ENCODE peak calls at places on chromosome 19, in ten cellular contexts. R is Kasumi-1; G is amniotic stem cell; F is SHP77; K is occipital lobe; U is hypothalamus; P is stimulated activated CD8-positive, alpha-beta memory T cell treated with anti-CD3 and anti-CD28 coated beads, Interleukin-7, amount 100 ng/mL, for 1 hour; J is stimulated activated CD4-positive, alpha-beta T cell treated with anti-CD3 and anti-CD28 coated beads, TNF-alpha, amount 100 ng/mL, for 48 hours; B is T1000; X is progenitor cell of endocrine pancreas. M is an unnamed sample.

GRCh38 chr19:18636969-18637629 is at the start of gene KLHL26:
- DNase-seq in G (no peak), P (no peak), F (no peak), B (no peak), J (no peak), U (no peak), R (no peak), K (no peak), X (no peak), M (no peak)

GRCh38 chr19:30116984-30117555 is 175.0 kb downstream of the URI1 start:
- DNase-seq in F (no peak), P (no peak), B (no peak), K (no peak), X (no peak), R (no peak), J (no peak), G (no peak), U (no peak), M (no peak)

GRCh38 chr19:40585677-40586422 is 9.2 kb downstream of the SHKBP1 start:
- DNase-seq in X (no peak), K (no peak), J (no peak), B (peak), F (no peak), R (no peak), P (no peak), U (no peak), G (no peak), M (no peak)

GRCh38 chr19:29672933-29673336 is 7.7 kb downstream of the PLEKHF1 start:
- DNase-seq in R (peak), K (no peak), G (no peak), J (peak), U (no peak), B (no peak), X (no peak), P (peak), F (no peak), M (no peak)

GRCh38 chr19:6239401-6239844 is 40.4 kb downstream of the MLLT1 start:
- DNase-seq in J (no peak), X (no peak), B (no peak), G (no peak), U (no peak), R (no peak), K (no peak), F (no peak), P (no peak), M (no peak)

GRCh38 chr19:2701361-2702169 is 929 bp downstream of the GNG7 start:
- DNase-seq in R (no peak), B (no peak), F (no peak), X (no peak), J (no peak), U (no peak), K (no peak), G (no peak), P (no peak), M (no peak)

GRCh38 chr19:4518345-4519171 is at the start of gene PLIN4:
- DNase-seq in B (no peak), U (peak), P (no peak), G (no peak), R (no peak), F (no peak), X (no peak), K (no peak), J (no peak), M (no peak)

GRCh38 chr19:36258028-36258875 is 43.3 kb downstream of the ZNF146 start:
- DNase-seq in K (no peak), R (no peak), P (no peak), F (no peak), J (no peak), U (no peak), G (no peak), X (no peak), B (no peak), M (no peak)

GRCh38 chr19:30564551-30565011 is 192.4 kb downstream of the ZNF536 start:
- DNase-seq in R (no peak), B (no peak), K (no peak), X (no peak), F (no peak), G (no peak), J (no peak), U (no peak), P (no peak), M (no peak)

GRCh38 chr19:24099829-24100228 is 12.8 kb downstream of the ZNF254 start:
- DNase-seq in K (no peak), R (no peak), B (no peak), U (no peak), G (no peak), X (no peak), P (no peak), F (no peak), J (no peak), M (no peak)

GRCh38 chr19:41373993-41374392 is 2.3 kb upstream of the TMEM91 start:
- DNase-seq in K (peak), R (no peak), F (peak), G (no peak), X (no peak), P (no peak), U (peak), B (peak), J (no peak), M (peak)

GRCh38 chr19:54373781-54374266 is 9.1 kb upstream of the LAIR1 start:
- DNase-seq in P (no peak), B (no peak), K (no peak), U (no peak), X (no peak), F (no peak), J (no peak), R (peak), G (no peak), M (no peak)

GRCh38 chr19:32257326-32258073 is 87.9 kb upstream of the ZNF507 start:
- DNase-seq in K (no peak), B (no peak), G (no peak), J (no peak), U (no peak), P (no peak), R (no peak), F (no peak), X (no peak), M (no peak)

GRCh38 chr19:45340232-45340898 is at the start of gene KLC3:
- DNase-seq in B (no peak), X (peak), G (no peak), R (no peak), J (no peak), F (no peak), U (no peak), K (no peak), P (no peak), M (no peak)

GRCh38 chr19:51329411-51329810 is 12.5 kb downstream of the VSIG10L start:
- DNase-seq in K (no peak), F (no peak), R (no peak), J (no peak), G (no peak), X (no peak), P (no peak), B (no peak), U (no peak), M (no peak)

GRCh38 chr19:13262450-13262849 is 112.2 kb downstream of the IER2 start:
- DNase-seq in G (no peak), X (no peak), F (no peak), U (no peak), P (no peak), B (no peak), R (peak), J (no peak), K (no peak), M (no peak)

GRCh38 chr19:38162632-38163031 is 61.4 kb downstream of the DPF1 start:
- DNase-seq in R (no peak), P (no peak), K (no peak), F (no peak), J (no peak), X (no peak), U (no peak), G (no peak), B (no peak), M (no peak)

GRCh38 chr19:28420731-28421550 is 792.0 kb downstream of the UQCRFS1 start:
- DNase-seq in J (no peak), X (no peak), P (no peak), F (no peak), R (no peak), G (no peak), U (no peak), K (no peak), B (no peak), M (no peak)

GRCh38 chr19:35551091-35551810 is 5.8 kb downstream of the TMEM147 start:
- DNase-seq in G (no peak), U (no peak), K (no peak), B (no peak), R (no peak), P (no peak), X (no peak), J (no peak), F (no peak), M (no peak)

GRCh38 chr19:3656073-3656746 is 29.6 kb upstream of the CACTIN start:
- DNase-seq in X (no peak), G (no peak), R (no peak), J (no peak), B (peak), F (no peak), P (no peak), K (no peak), U (no peak), M (no peak)

GRCh38 chr19:4678881-4679379 is 8.8 kb upstream of the MYDGF start:
- DNase-seq in J (peak), P (no peak), K (no peak), X (no peak), U (no peak), F (no peak), G (no peak), R (no peak), B (no peak), M (no peak)

GRCh38 chr19:7494416-7495098 is 5.7 kb upstream of the PEX11G start:
- DNase-seq in F (peak), R (no peak), U (peak), X (no peak), B (no peak), G (no peak), J (no peak), P (no peak), K (peak), M (no peak)

GRCh38 chr19:15365264-15365663 is 14.3 kb downstream of the AKAP8 start:
- DNase-seq in X (no peak), B (no peak), R (no peak), J (no peak), G (no peak), F (no peak), P (no peak), K (no peak), U (no peak), M (no peak)

GRCh38 chr19:42323852-42324654 is 1.4 kb upstream of the MEGF8 start:
- DNase-seq in F (no peak), U (no peak), K (no peak), R (no peak), G (no peak), X (no peak), B (no peak), J (no peak), P (no peak), M (no peak)

GRCh38 chr19:4284176-4284958 is 5.3 kb downstream of the SHD start:
- DNase-seq in F (peak), X (no peak), U (no peak), K (no peak), J (no peak), G (no peak), P (no peak), R (no peak), B (no peak), M (no peak)

GRCh38 chr19:55642153-55643002 is 1.1 kb upstream of the ZNF581 start:
- DNase-seq in U (no peak), K (no peak), J (peak), X (no peak), R (no peak), G (no peak), B (no peak), P (no peak), F (peak), M (no peak)

GRCh38 chr19:4776436-4777205 is 14.9 kb upstream of the FEM1A start:
- DNase-seq in R (no peak), F (no peak), X (no peak), P (no peak), G (no peak), J (no peak), K (no peak), B (no peak), U (no peak), M (no peak)

GRCh38 chr19:4647676-4648644 is 8.6 kb downstream of the TNFAIP8L1 start:
- DNase-seq in K (no peak), P (no peak), X (no peak), B (no peak), F (no peak), J (no peak), R (no peak), G (no peak), U (no peak), M (no peak)